ENCODE peak calls at places on chromosomes 2 and 18, in eight cellular contexts. Y is Peyer's patch, H is A549, G is K562, Z is breast epithelium, P is neural progenitor cell, O is psoas muscle, R is kidney. U is an unnamed sample.

GRCh38 chr18:51030537-51031258 is 685 bp downstream of the SMAD4 start:
- DNase-seq in Y (peak; percentile 67), H (peak; percentile 31), G (no peak), Z (peak; percentile 61), P (peak; percentile 90), O (peak; percentile 78), R (peak; percentile 93), U (peak; percentile 63)

GRCh38 chr2:31945572-31945935 is 65.3 kb downstream of the MEMO1 start:
- DNase-seq in Y (no peak), H (no peak), G (peak; percentile 28), Z (no peak), P (no peak), O (no peak), R (no peak), U (peak; percentile 89)

GRCh38 chr2:45433363-45433762 is 177.7 kb downstream of the SRBD1 start:
- DNase-seq in Y (no peak), H (no peak), G (no peak), Z (no peak), P (no peak), O (no peak), R (no peak), U (no peak)

GRCh38 chr18:46946656-46947282 is 29.4 kb downstream of the KATNAL2 start:
- DNase-seq in Y (peak; percentile 63), H (peak; percentile 88), G (peak; percentile 47), Z (peak; percentile 88), P (peak; percentile 97), O (peak; percentile 81), R (peak; percentile 84), U (peak; percentile 79)

GRCh38 chr2:231568785-231569435 is 23.8 kb upstream of the TEX44 start:
- DNase-seq in Y (no peak), H (no peak), G (no peak), Z (no peak), P (no peak), O (no peak), R (no peak), U (no peak)

GRCh38 chr18:51363384-51363783 is 165.9 kb upstream of the MEX3C start:
- DNase-seq in Y (no peak), H (no peak), G (no peak), Z (no peak), P (no peak), O (no peak), R (no peak), U (no peak)

GRCh38 chr2:188819781-188820180 is 154.4 kb upstream of the COL3A1 start:
- DNase-seq in Y (no peak), H (no peak), G (no peak), Z (no peak), P (no peak), O (no peak), R (no peak), U (peak; percentile 92)

GRCh38 chr2:116804901-116805300 is 1009.6 kb upstream of the DDX18 start:
- DNase-seq in Y (no peak), H (no peak), G (no peak), Z (no peak), P (no peak), O (no peak), R (no peak), U (no peak)

GRCh38 chr2:3785220-3785889 is 82.0 kb downstream of the DCDC2C start:
- DNase-seq in Y (no peak), H (no peak), G (no peak), Z (no peak), P (no peak), O (no peak), R (no peak), U (no peak)

GRCh38 chr2:50347355-50348044 is 684.4 kb downstream of the NRXN1 start:
- DNase-seq in Y (no peak), H (no peak), G (no peak), Z (no peak), P (peak; percentile 81), O (no peak), R (no peak), U (no peak)

GRCh38 chr2:182642328-182642727 is 73.7 kb upstream of the DNAJC10 start:
- DNase-seq in Y (peak; percentile 66), H (peak; percentile 3), G (peak; percentile 18), Z (no peak), P (peak; percentile 38), O (peak; percentile 50), R (peak; percentile 74), U (peak; percentile 71)

GRCh38 chr2:25266399-25266798 is 75.3 kb downstream of the DNMT3A start:
- DNase-seq in Y (no peak), H (no peak), G (no peak), Z (no peak), P (no peak), O (no peak), R (no peak), U (no peak)

GRCh38 chr2:61889212-61889956 is 928 bp upstream of the CCT4 start:
- DNase-seq in Y (no peak), H (no peak), G (peak; percentile 33), Z (no peak), P (peak; percentile 20), O (peak; percentile 31), R (peak; percentile 74), U (peak; percentile 16)

GRCh38 chr2:181456660-181457120 is 496 bp upstream of the ITGA4 start:
- DNase-seq in Y (peak; percentile 84), H (no peak), G (no peak), Z (no peak), P (peak; percentile 62), O (peak; percentile 30), R (peak; percentile 86), U (peak; percentile 29)

GRCh38 chr2:157790780-157791179 is 85.3 kb downstream of the ACVR1 start:
- DNase-seq in Y (no peak), H (no peak), G (no peak), Z (no peak), P (no peak), O (no peak), R (no peak), U (no peak)

GRCh38 chr2:199936554-199936953 is 18.7 kb downstream of the TYW5 start:
- DNase-seq in Y (no peak), H (no peak), G (no peak), Z (no peak), P (no peak), O (no peak), R (no peak), U (no peak)

GRCh38 chr2:31694444-31694843 is 113.7 kb upstream of the SRD5A2 start:
- DNase-seq in Y (no peak), H (peak; percentile 13), G (no peak), Z (no peak), P (peak; percentile 5), O (no peak), R (no peak), U (no peak)

GRCh38 chr18:10557085-10557677 is 31.4 kb downstream of the NAPG start:
- DNase-seq in Y (no peak), H (no peak), G (no peak), Z (no peak), P (no peak), O (no peak), R (no peak), U (no peak)

GRCh38 chr2:45007356-45007755 is 1.9 kb downstream of the SIX2 start:
- DNase-seq in Y (no peak), H (no peak), G (no peak), Z (no peak), P (no peak), O (no peak), R (no peak), U (no peak)

GRCh38 chr2:181399046-181399445 is 58.1 kb upstream of the ITGA4 start:
- DNase-seq in Y (no peak), H (no peak), G (no peak), Z (no peak), P (peak; percentile 49), O (no peak), R (no peak), U (no peak)

GRCh38 chr18:9876867-9877654 is 8.7 kb upstream of the TXNDC2 start:
- DNase-seq in Y (no peak), H (peak; percentile 35), G (peak; percentile 84), Z (no peak), P (peak; percentile 66), O (no peak), R (no peak), U (peak; percentile 100)

GRCh38 chr18:50803579-50803978 is 16.2 kb downstream of the MRO start:
- DNase-seq in Y (no peak), H (no peak), G (no peak), Z (no peak), P (no peak), O (no peak), R (no peak), U (no peak)

GRCh38 chr2:202377308-202377736 is 1.2 kb downstream of the BMPR2 start:
- DNase-seq in Y (peak; percentile 22), H (no peak), G (peak; percentile 13), Z (peak; percentile 56), P (peak; percentile 76), O (peak; percentile 55), R (peak; percentile 85), U (peak; percentile 42)

GRCh38 chr2:26696352-26696816 is 3.9 kb downstream of the KCNK3 start:
- DNase-seq in Y (no peak), H (peak; percentile 83), G (no peak), Z (no peak), P (no peak), O (no peak), R (no peak), U (no peak)

GRCh38 chr2:68121873-68122679 is 35.6 kb upstream of the PNO1 start:
- DNase-seq in Y (peak; percentile 92), H (peak; percentile 70), G (peak; percentile 67), Z (peak; percentile 91), P (peak; percentile 89), O (peak; percentile 86), R (peak; percentile 92), U (peak; percentile 89)
- H3K4me3 ChIP-seq in Y (no peak overlapping the region), H (no peak overlapping the region), G (no peak overlapping the region), Z (no peak overlapping the region), P (no peak overlapping the region), O (peak overlapping the region; percentile 3), R (peak overlapping the region; percentile 0), U (no peak overlapping the region)

GRCh38 chr2:172095905-172096660 is 6.6 kb downstream of the DLX2 start:
- DNase-seq in Y (no peak), H (no peak), G (no peak), Z (no peak), P (peak; percentile 73), O (no peak), R (peak; percentile 56), U (no peak)
- TF ChIP-seq CTCF in Y (no peak), H (no peak), G (no peak), Z (no peak), P (peak; percentile 57), O (no peak), R (no peak), U (no peak)

GRCh38 chr2:218882463-218882821 is 1.8 kb downstream of the WNT10A start:
- DNase-seq in Y (peak; percentile 26), H (no peak), G (no peak), Z (no peak), P (no peak), O (no peak), R (no peak), U (no peak)
- H3K4me3 ChIP-seq in Y (no peak overlapping the region), H (no peak overlapping the region), G (no peak overlapping the region), Z (no peak overlapping the region), P (no peak overlapping the region), O (no peak overlapping the region), R (no peak overlapping the region), U (no peak overlapping the region)

DNA sequence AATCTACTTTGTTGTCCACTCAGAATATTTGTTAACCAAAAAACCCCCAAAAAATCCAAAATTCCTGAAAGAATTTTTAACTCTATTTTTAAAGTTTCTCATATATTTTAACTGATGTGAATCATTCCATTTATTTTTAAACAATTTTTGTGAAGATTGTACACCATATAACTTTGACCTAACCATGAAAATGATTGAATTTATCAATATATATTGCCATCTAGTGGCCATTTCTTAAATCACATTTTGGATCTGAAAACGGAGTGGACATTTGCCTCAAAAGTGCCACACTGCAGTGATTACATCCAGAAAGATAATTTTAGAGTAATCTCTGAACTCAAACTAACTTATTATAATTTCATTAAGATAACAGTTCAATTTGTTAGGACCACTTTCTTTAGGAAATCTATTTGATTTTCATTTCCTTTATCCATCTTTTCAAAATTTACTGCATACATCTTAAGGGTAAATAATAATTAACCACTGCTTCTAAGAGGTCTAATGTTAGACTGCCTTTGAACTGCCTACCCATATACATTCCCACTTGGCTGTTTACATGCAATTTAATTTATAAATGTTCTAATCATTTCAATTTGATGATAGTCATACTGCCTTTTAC is 71.1 kb downstream of the DSC3 start:
- DNase-seq in Y (no peak), H (no peak), G (peak; percentile 12), Z (no peak), P (peak; percentile 54), O (no peak), R (no peak), U (peak; percentile 23)
- TF ChIP-seq CTCF in Y (peak; percentile 59), H (peak; percentile 40), G (no peak), Z (peak; percentile 59), P (peak; percentile 78), O (peak; percentile 56), R (peak; percentile 54), U (peak; percentile 49)

U was measured in fibroblast of villous mesenchyme.